ENCODE peak calls at places on chromosomes 4 and X, in ten cellular contexts. M is GM23338, F is kidney epithelial cell, H is right atrium auricular region, V is uterus, T is tibial artery, N is ovary, A is dorsolateral prefrontal cortex, D is lung, S is lower lobe of right lung. J is an unnamed sample. For H3K27me3, the result is how much of the 10 kb centered on the place peaks cover.

GRCh38 chr4:120692964-120693363 is 229.6 kb downstream of the PRDM5 start:
- DNase-seq in M (no peak), F (peak), H (no peak), V (no peak), T (no peak), N (no peak), A (no peak), D (no peak), S (no peak), J (no peak)

GRCh38 chr4:74044676-74045075 is 6.2 kb upstream of the CXCL3 start:
- DNase-seq in M (no peak), F (no peak), H (no peak), V (no peak), T (no peak), N (no peak), A (no peak), D (no peak), S (no peak), J (no peak)

GRCh38 chrX:78665286-78665685 is 6.2 kb upstream of the RTL3 start:
- DNase-seq in M (no peak), F (no peak), H (no peak), V (no peak), T (no peak), N (no peak), A (no peak), D (no peak), S (no peak), J (no peak)

GRCh38 chr4:188976644-188977115 is 837.4 kb downstream of the TRIML1 start:
- DNase-seq in M (peak), F (peak), H (no peak), V (no peak), T (no peak), N (no peak), A (no peak), D (no peak), S (no peak), J (no peak)

GRCh38 chr4:41281038-41281634 is 24.4 kb downstream of the UCHL1 start:
- DNase-seq in M (peak), F (no peak), H (no peak), V (no peak), T (peak), N (peak), A (peak), D (peak), S (no peak), J (no peak)

GRCh38 chr4:82524570-82525152 is 37.1 kb downstream of the TMEM150C start:
- DNase-seq in M (peak), F (no peak), H (no peak), V (no peak), T (no peak), N (no peak), A (no peak), D (no peak), S (no peak), J (no peak)

GRCh38 chr4:89572224-89572858 is 264.6 kb downstream of the SNCA start:
- DNase-seq in M (peak), F (no peak), H (no peak), V (no peak), T (no peak), N (no peak), A (no peak), D (no peak), S (no peak), J (no peak)

GRCh38 chrX:68942141-68942540 is 113.3 kb downstream of the EFNB1 start:
- DNase-seq in M (no peak), F (no peak), H (peak), V (no peak), T (no peak), N (no peak), A (no peak), D (peak), S (no peak), J (no peak)

GRCh38 chrX:80876877-80877276 is 67.2 kb upstream of the BRWD3 start:
- DNase-seq in M (peak), F (peak), H (no peak), V (no peak), T (no peak), N (no peak), A (no peak), D (no peak), S (no peak), J (no peak)

GRCh38 chrX:140298946-140299345 is 205.9 kb downstream of the SOX3 start:
- DNase-seq in M (no peak), F (no peak), H (no peak), V (no peak), T (no peak), N (no peak), A (no peak), D (no peak), S (no peak), J (no peak)

GRCh38 chrX:53458082-53458481 is 23.9 kb upstream of the HSD17B10 start:
- DNase-seq in M (no peak), F (no peak), H (no peak), V (no peak), T (no peak), N (no peak), A (no peak), D (no peak), S (no peak), J (no peak)

GRCh38 chrX:43961699-43962098 is 11.5 kb downstream of the NDP start:
- DNase-seq in M (no peak), F (no peak), H (no peak), V (no peak), T (no peak), N (no peak), A (no peak), D (no peak), S (no peak), J (no peak)

GRCh38 chr4:98363431-98363830 is 102.2 kb downstream of the RAP1GDS1 start:
- DNase-seq in M (no peak), F (no peak), H (no peak), V (no peak), T (no peak), N (no peak), A (no peak), D (no peak), S (no peak), J (no peak)

GRCh38 chrX:46831620-46832327 is 5.1 kb upstream of the RP2 start:
- DNase-seq in M (no peak), F (no peak), H (no peak), V (no peak), T (no peak), N (no peak), A (no peak), D (no peak), S (no peak), J (no peak)

GRCh38 chr4:13645075-13645474 is 17.6 kb upstream of the BOD1L1 start:
- DNase-seq in M (peak), F (no peak), H (no peak), V (no peak), T (no peak), N (no peak), A (no peak), D (no peak), S (no peak), J (no peak)

GRCh38 chr4:104735174-104735573 is 240.5 kb upstream of the CXXC4 start:
- DNase-seq in M (no peak), F (no peak), H (no peak), V (no peak), T (no peak), N (no peak), A (no peak), D (no peak), S (no peak), J (no peak)

GRCh38 chrX:101642086-101642485 is 17.6 kb downstream of the ARMCX2 start:
- DNase-seq in M (no peak), F (no peak), H (no peak), V (no peak), T (no peak), N (no peak), A (no peak), D (no peak), S (no peak), J (no peak)

GRCh38 chr4:60034371-60034770 is 1165.8 kb upstream of the ADGRL3 start:
- DNase-seq in M (no peak), F (no peak), H (no peak), V (no peak), T (no peak), N (no peak), A (no peak), D (no peak), S (no peak), J (no peak)

GRCh38 chr4:13700196-13701140 is 72.9 kb upstream of the BOD1L1 start:
- DNase-seq in M (no peak), F (no peak), H (no peak), V (no peak), T (no peak), N (no peak), A (no peak), D (no peak), S (no peak), J (no peak)

GRCh38 chr4:168843635-168844034 is 166.4 kb downstream of the CBR4 start:
- DNase-seq in M (no peak), F (no peak), H (no peak), V (no peak), T (no peak), N (no peak), A (no peak), D (no peak), S (no peak), J (no peak)

GRCh38 chr4:88522702-88523324 is 763 bp downstream of the PYURF start:
- DNase-seq in M (peak), F (no peak), H (no peak), V (peak), T (peak), N (peak), A (peak), D (no peak), S (peak), J (no peak)

GRCh38 chr4:47643845-47644244 is 158.8 kb downstream of the ATP10D start:
- DNase-seq in M (peak), F (no peak), H (no peak), V (no peak), T (no peak), N (no peak), A (no peak), D (no peak), S (no peak), J (no peak)
- H3K4me3 ChIP-seq in M (no peak), F (no peak), H (no peak), V (no peak), T (no peak), N (no peak), A (no peak), D (no peak), S (no peak), J (no peak)

GRCh38 chrX:95733426-95733825 is 951.2 kb upstream of the DIAPH2 start:
- DNase-seq in M (no peak), F (no peak), H (no peak), V (no peak), T (no peak), N (no peak), A (no peak), D (no peak), S (no peak), J (no peak)
- TF ChIP-seq CTCF in M (no peak), F (no peak), H (no peak), V (no peak), T (no peak), N (no peak), A (no peak), D (no peak), S (no peak), J (no peak)

GRCh38 chr4:153706519-153706918 is 22.4 kb downstream of the TLR2 start:
- DNase-seq in M (no peak), F (no peak), H (no peak), V (no peak), T (no peak), N (no peak), A (no peak), D (no peak), S (no peak), J (no peak)
- H3K27me3 ChIP-seq in M (under half), F (under half), H (under half), V (under half), T (under half), N (under half), A (under half), D (under half), S (under half), J (under half)

GRCh38 chr4:113564493-113564892 is 197.0 kb downstream of the CAMK2D start:
- DNase-seq in M (no peak), F (no peak), H (no peak), V (no peak), T (no peak), N (no peak), A (no peak), D (no peak), S (no peak), J (no peak)
- H3K4me3 ChIP-seq in M (no peak), F (no peak), H (no peak), V (no peak), T (no peak), N (no peak), A (no peak), D (no peak), S (no peak), J (no peak)

J was measured in pancreas.